ENCODE peak calls at places on chromosomes 3 and 15, in six cellular contexts. O is suprapubic skin; Q is neural progenitor cell; E is heart right ventricle; A is CD4-positive, alpha-beta T cell; X is Peyer's patch. H is an unnamed sample.

GRCh38 chr3:135706758-135707375 is 258.7 kb upstream of the PPP2R3A start:
- DNase-seq in A (no peak), O (no peak), E (no peak), X (no peak), Q (no peak), H (no peak)

GRCh38 chr15:71080705-71081104 is 34.6 kb upstream of the THSD4 start:
- DNase-seq in O (no peak), Q (no peak), E (no peak), X (no peak), A (no peak), H (no peak)

GRCh38 chr3:177618873-177619771 is 421.8 kb upstream of the TBL1XR1 start:
- DNase-seq in E (no peak), X (no peak), A (no peak), O (no peak), Q (no peak), H (no peak)

GRCh38 chr3:27500986-27501385 is 16.8 kb upstream of the SLC4A7 start:
- DNase-seq in O (no peak), A (no peak), X (no peak), Q (no peak), E (no peak), H (no peak)

GRCh38 chr15:91369823-91370222 is 269.8 kb downstream of the SV2B start:
- DNase-seq in X (no peak), Q (no peak), E (no peak), A (no peak), O (no peak), H (no peak)

GRCh38 chr3:140377644-140378043 is 300.2 kb upstream of the TRIM42 start:
- DNase-seq in O (no peak), Q (no peak), X (no peak), E (no peak), A (no peak), H (no peak)

GRCh38 chr3:22704571-22705354 is 498.4 kb upstream of the UBE2E2 start:
- DNase-seq in X (no peak), O (no peak), Q (peak; percentile 32), A (no peak), E (no peak), H (no peak)

GRCh38 chr15:67968564-67969440 is 85.3 kb upstream of the PIAS1 start:
- DNase-seq in X (no peak), E (no peak), Q (peak; percentile 36), A (no peak), O (no peak), H (no peak)

GRCh38 chr3:29333520-29333919 is 52.6 kb downstream of the RBMS3 start:
- DNase-seq in A (no peak), Q (no peak), O (no peak), E (no peak), X (no peak), H (no peak)

GRCh38 chr3:194928831-194929594 is 243.3 kb downstream of the FAM43A start:
- DNase-seq in O (no peak), E (no peak), X (no peak), Q (peak; percentile 33), A (no peak), H (no peak)

GRCh38 chr3:14494973-14495300 is 45.2 kb downstream of the GRIP2 start:
- DNase-seq in A (no peak), Q (no peak), X (peak; percentile 47), O (no peak), E (no peak), H (no peak)

GRCh38 chr3:171950373-171950772 is 89.0 kb upstream of the FNDC3B start:
- DNase-seq in E (no peak), X (no peak), O (no peak), Q (peak; percentile 33), A (no peak), H (no peak)

GRCh38 chr3:119302697-119303630 is 8.8 kb downstream of the ARHGAP31 start:
- DNase-seq in Q (no peak), X (no peak), A (no peak), O (no peak), E (no peak), H (no peak)
- H3K27ac ChIP-seq in Q (no peak overlapping the region), X (peak overlapping the region; percentile 69), A (no peak overlapping the region), O (no peak overlapping the region), E (no peak overlapping the region), H (no peak overlapping the region)

DNA sequence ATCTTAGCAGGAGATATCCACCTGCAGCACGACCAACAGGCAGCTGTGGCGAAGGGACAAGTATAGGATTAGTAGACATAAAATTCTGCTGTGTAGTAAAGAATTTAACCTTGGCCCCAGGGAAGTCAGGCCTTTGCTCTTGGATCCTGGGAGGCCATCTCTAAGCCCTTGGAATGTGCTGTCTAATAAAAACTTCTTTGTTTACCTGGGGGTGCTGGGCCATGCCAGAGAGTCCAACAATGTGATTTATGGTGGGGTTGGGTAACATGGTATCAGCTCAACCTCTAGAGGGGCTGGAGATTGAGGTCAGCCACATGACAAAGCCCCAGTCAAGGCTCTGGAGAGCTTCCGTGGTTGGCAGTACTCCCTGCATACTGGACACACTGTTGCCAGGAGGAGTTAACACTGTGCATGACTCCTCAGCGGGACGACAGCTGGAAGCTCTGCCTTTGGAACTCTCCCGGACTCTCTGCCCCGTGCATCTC is 52.4 kb downstream of the HEG1 start:
- DNase-seq in Q (no peak), E (peak; percentile 35), O (no peak), X (no peak), A (no peak), H (no peak)
- H3K27ac ChIP-seq in Q (no peak overlapping the region), E (peak overlapping the region; percentile 68), O (no peak overlapping the region), X (no peak overlapping the region), A (no peak overlapping the region), H (peak overlapping the region; percentile 31)

DNA sequence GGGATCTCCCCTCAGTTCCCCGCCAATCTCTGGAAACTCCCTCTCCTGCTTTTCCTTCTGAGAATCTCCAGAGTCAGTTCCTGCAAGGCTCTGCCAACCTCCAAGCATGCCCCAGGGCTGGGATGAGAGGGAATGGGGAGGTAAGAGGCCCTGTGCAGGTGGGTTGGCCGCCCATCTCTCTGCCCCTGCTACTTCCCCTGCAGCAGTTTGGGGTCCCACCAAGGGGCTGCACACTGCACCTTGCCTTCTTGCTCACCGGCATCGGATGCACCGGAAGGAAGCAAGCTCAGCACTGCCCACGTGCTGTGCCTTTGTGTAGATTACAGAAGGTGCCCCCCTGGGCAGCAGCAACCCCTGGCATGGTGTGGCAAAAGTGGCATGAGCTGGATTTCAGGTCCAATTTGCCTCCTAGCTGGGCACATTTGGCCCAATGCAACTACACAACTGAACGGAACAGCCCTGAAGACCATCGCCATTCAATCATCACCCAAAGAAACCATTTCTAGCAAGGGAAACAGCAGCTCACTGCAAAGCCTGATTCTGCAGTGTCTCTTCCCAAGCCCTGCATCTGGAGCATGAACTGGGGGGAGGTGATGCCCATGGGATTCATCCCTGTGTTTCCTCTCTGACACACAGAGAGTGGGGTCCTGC is 91.4 kb upstream of the ALDH1A3 start:
- DNase-seq in X (no peak), O (peak; percentile 71), A (no peak), Q (no peak), E (no peak), H (no peak)
- H3K27ac ChIP-seq in X (no peak overlapping the region), O (no peak overlapping the region), A (no peak overlapping the region), Q (no peak overlapping the region), E (no peak overlapping the region), H (no peak overlapping the region)

GRCh38 chr15:96264801-96265515 is 65.5 kb upstream of the NR2F2 start:
- DNase-seq in A (no peak), Q (no peak), E (no peak), O (no peak), X (no peak), H (no peak)
- H3K27ac ChIP-seq in A (no peak overlapping the region), Q (no peak overlapping the region), E (no peak overlapping the region), O (no peak overlapping the region), X (no peak overlapping the region), H (no peak overlapping the region)

GRCh38 chr3:149589332-149589731 is 68.5 kb downstream of the WWTR1 start:
- DNase-seq in O (no peak), E (no peak), X (no peak), Q (no peak), A (no peak), H (no peak)

GRCh38 chr3:149587383-149587782 is 70.4 kb downstream of the WWTR1 start:
- DNase-seq in X (no peak), Q (no peak), E (no peak), A (no peak), O (no peak), H (no peak)

GRCh38 chr3:149590691-149591441 is 67.0 kb downstream of the WWTR1 start:
- DNase-seq in O (no peak), X (no peak), Q (no peak), A (no peak), E (no peak), H (no peak)

GRCh38 chr3:149586871-149587270 is 71.0 kb downstream of the WWTR1 start:
- DNase-seq in A (no peak), Q (no peak), O (no peak), X (no peak), E (no peak), H (no peak)

GRCh38 chr3:149588909-149589308 is 68.9 kb downstream of the WWTR1 start:
- DNase-seq in A (no peak), X (no peak), O (no peak), E (no peak), Q (no peak), H (no peak)
- H3K27ac ChIP-seq in A (no peak overlapping the region), X (no peak overlapping the region), O (peak overlapping the region; percentile 15), E (peak overlapping the region; percentile 71), Q (no peak overlapping the region), H (no peak overlapping the region)